ENCODE peak calls at places on chromosome 18, in four cellular contexts. One of them, this sample, is unnamed.

GRCh38 chr18:67402543-67402942 is 114.0 kb downstream of the DSEL start:
- DNase-seq in mesenchymal stem cell: peak
- DNase-seq in IMR-90: peak
- DNase-seq in H1: no peak
- DNase-seq in this sample: no peak

GRCh38 chr18:54716586-54716985 is 111.7 kb upstream of the RAB27B start:
- DNase-seq in mesenchymal stem cell: no peak
- DNase-seq in IMR-90: no peak
- DNase-seq in H1: no peak
- DNase-seq in this sample: no peak

GRCh38 chr18:22398464-22398863 is 19.3 kb downstream of the CTAGE1 start:
- DNase-seq in mesenchymal stem cell: no peak
- DNase-seq in H1: no peak
- DNase-seq in IMR-90: no peak
- DNase-seq in this sample: no peak

GRCh38 chr18:55334875-55335274 is 253.1 kb downstream of the TCF4 start:
- DNase-seq in IMR-90: no peak
- DNase-seq in H1: no peak
- DNase-seq in mesenchymal stem cell: no peak
- DNase-seq in this sample: no peak

GRCh38 chr18:9696701-9697100 is 11.4 kb upstream of the RAB31 start:
- DNase-seq in IMR-90: no peak
- DNase-seq in H1: no peak
- DNase-seq in mesenchymal stem cell: no peak
- DNase-seq in this sample: no peak

GRCh38 chr18:11553098-11553940 is 56.1 kb upstream of the SLC35G4 start:
- DNase-seq in H1: peak
- DNase-seq in IMR-90: peak
- DNase-seq in mesenchymal stem cell: peak
- DNase-seq in this sample: peak

GRCh38 chr18:47809420-47809819 is 121.0 kb downstream of the SMAD2 start:
- DNase-seq in IMR-90: no peak
- DNase-seq in mesenchymal stem cell: no peak
- DNase-seq in H1: no peak
- DNase-seq in this sample: no peak

GRCh38 chr18:36511791-36512352 is 214.4 kb downstream of the FHOD3 start:
- DNase-seq in IMR-90: no peak
- DNase-seq in mesenchymal stem cell: no peak
- DNase-seq in H1: no peak
- DNase-seq in this sample: no peak

GRCh38 chr18:3524706-3525105 is 74.7 kb downstream of the TGIF1 start:
- DNase-seq in IMR-90: no peak
- DNase-seq in mesenchymal stem cell: no peak
- DNase-seq in H1: no peak
- DNase-seq in this sample: no peak

GRCh38 chr18:36130039-36130831 is 536 bp downstream of the ELP2 start:
- DNase-seq in IMR-90: peak
- DNase-seq in mesenchymal stem cell: no peak
- DNase-seq in H1: no peak
- DNase-seq in this sample: peak

GRCh38 chr18:77095356-77096030 is 37.1 kb downstream of the MBP start:
- DNase-seq in H1: no peak
- DNase-seq in IMR-90: no peak
- DNase-seq in mesenchymal stem cell: no peak
- DNase-seq in this sample: no peak

GRCh38 chr18:70430501-70431173 is 141.8 kb downstream of the SOCS6 start:
- DNase-seq in H1: no peak
- DNase-seq in mesenchymal stem cell: no peak
- DNase-seq in IMR-90: no peak
- DNase-seq in this sample: no peak

GRCh38 chr18:8177330-8178016 is 431.8 kb upstream of the RAB12 start:
- DNase-seq in mesenchymal stem cell: peak
- DNase-seq in H1: no peak
- DNase-seq in IMR-90: peak
- DNase-seq in this sample: no peak

GRCh38 chr18:77634495-77634894 is 384.8 kb downstream of the GALR1 start:
- DNase-seq in H1: no peak
- DNase-seq in mesenchymal stem cell: no peak
- DNase-seq in IMR-90: no peak
- DNase-seq in this sample: no peak

GRCh38 chr18:50128506-50129271 is 66.3 kb downstream of the MYO5B start:
- DNase-seq in H1: peak
- DNase-seq in IMR-90: no peak
- DNase-seq in mesenchymal stem cell: no peak
- DNase-seq in this sample: no peak

GRCh38 chr18:73563345-73563744 is 584.3 kb downstream of the FBXO15 start:
- DNase-seq in IMR-90: peak
- DNase-seq in mesenchymal stem cell: no peak
- DNase-seq in H1: no peak
- DNase-seq in this sample: no peak

GRCh38 chr18:75784413-75784812 is 356.9 kb upstream of the SMIM21 start:
- DNase-seq in H1: no peak
- DNase-seq in mesenchymal stem cell: no peak
- DNase-seq in IMR-90: no peak
- DNase-seq in this sample: no peak

GRCh38 chr18:811192-812122 is 585 bp downstream of the YES1 start:
- DNase-seq in H1: peak
- DNase-seq in mesenchymal stem cell: peak
- DNase-seq in IMR-90: peak
- DNase-seq in this sample: peak

GRCh38 chr18:63028380-63028779 is 291.2 kb downstream of the BCL2 start:
- DNase-seq in mesenchymal stem cell: no peak
- DNase-seq in H1: no peak
- DNase-seq in IMR-90: no peak
- DNase-seq in this sample: no peak

GRCh38 chr18:55587341-55588000 is 521 bp downstream of the TCF4 start:
- DNase-seq in mesenchymal stem cell: peak
- DNase-seq in H1: no peak
- DNase-seq in IMR-90: peak
- DNase-seq in this sample: no peak

GRCh38 chr18:70321616-70322015 is 32.8 kb downstream of the SOCS6 start:
- DNase-seq in IMR-90: no peak
- DNase-seq in H1: no peak
- DNase-seq in mesenchymal stem cell: no peak
- DNase-seq in this sample: no peak

GRCh38 chr18:48300463-48300961 is 108.7 kb downstream of the ZBTB7C start:
- DNase-seq in H1: no peak
- DNase-seq in mesenchymal stem cell: no peak
- DNase-seq in IMR-90: no peak
- DNase-seq in this sample: no peak

GRCh38 chr18:50578651-50579050 is 18.8 kb downstream of the MAPK4 start:
- DNase-seq in H1: no peak
- DNase-seq in mesenchymal stem cell: no peak
- DNase-seq in IMR-90: no peak
- DNase-seq in this sample: no peak

GRCh38 chr18:13280066-13280795 is 61.7 kb downstream of the LDLRAD4 start:
- DNase-seq in IMR-90: no peak
- DNase-seq in H1: no peak
- DNase-seq in mesenchymal stem cell: no peak
- DNase-seq in this sample: peak

GRCh38 chr18:10228380-10228779 is 226.1 kb upstream of the APCDD1 start:
- DNase-seq in H1: no peak
- DNase-seq in mesenchymal stem cell: no peak
- DNase-seq in IMR-90: no peak
- DNase-seq in this sample: no peak

GRCh38 chr18:59905686-59906091 is 5.9 kb downstream of the PMAIP1 start:
- DNase-seq in IMR-90: no peak
- DNase-seq in mesenchymal stem cell: peak
- DNase-seq in H1: no peak
- DNase-seq in this sample: no peak
- H3K9ac ChIP-seq in IMR-90: no peak
- H3K9ac ChIP-seq in mesenchymal stem cell: no peak
- H3K9ac ChIP-seq in H1: no peak
- H3K9ac ChIP-seq in this sample: no peak

GRCh38 chr18:34482204-34482603 is 227.9 kb upstream of the DTNA start:
- DNase-seq in mesenchymal stem cell: no peak
- DNase-seq in IMR-90: no peak
- DNase-seq in H1: no peak
- DNase-seq in this sample: no peak

GRCh38 chr18:34483198-34483597 is 226.9 kb upstream of the DTNA start:
- DNase-seq in mesenchymal stem cell: no peak
- DNase-seq in H1: no peak
- DNase-seq in IMR-90: no peak
- DNase-seq in this sample: no peak
- H3K4me2 ChIP-seq in mesenchymal stem cell: no peak
- H3K4me2 ChIP-seq in H1: no peak
- H3K4me2 ChIP-seq in IMR-90: no peak
- H3K4me2 ChIP-seq in this sample: no peak

DNA sequence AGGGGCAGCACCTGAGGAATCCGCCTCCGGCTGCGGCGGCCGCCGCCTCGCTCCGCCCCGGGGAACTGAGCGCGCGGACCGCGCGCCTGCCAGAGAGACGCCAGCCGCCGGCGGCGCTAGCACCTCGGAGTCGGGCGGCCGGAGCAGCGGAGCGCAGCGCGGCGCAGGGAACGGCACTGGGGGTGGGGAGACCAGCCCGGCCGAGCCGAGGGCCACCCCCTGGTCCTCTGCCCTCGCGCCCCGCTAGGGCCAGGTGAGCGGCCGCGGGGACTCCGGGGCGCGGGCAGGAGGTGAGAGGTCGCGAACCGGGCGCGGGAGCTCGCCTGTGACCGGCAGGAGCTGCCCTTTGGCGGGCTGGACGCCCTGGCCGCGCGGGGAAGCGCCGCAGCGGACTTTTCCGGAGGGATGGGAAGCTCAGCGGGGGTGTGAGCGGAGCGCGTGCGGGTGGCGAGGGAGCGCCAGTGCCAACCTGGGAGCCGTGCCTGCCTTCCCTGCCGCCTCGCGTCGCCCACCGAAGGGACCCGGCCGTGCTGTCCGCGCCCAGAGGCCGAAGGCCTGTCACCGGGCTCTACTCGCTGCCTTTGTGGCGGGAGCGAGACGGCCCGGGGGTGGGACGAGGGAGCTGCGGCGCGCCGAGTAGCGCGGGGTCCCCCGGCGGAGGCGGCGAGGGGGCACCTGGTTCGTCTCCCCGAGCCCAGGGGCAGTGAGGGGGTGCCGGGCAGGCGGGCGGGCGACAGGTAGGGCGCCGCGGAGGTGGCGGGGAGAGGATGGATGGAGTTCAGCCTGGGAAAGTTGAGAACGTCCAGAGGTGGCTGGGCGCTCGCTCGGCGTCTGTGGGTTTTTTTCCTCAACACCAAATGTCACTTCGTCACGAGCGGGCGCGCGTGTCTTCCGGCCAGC is at the start of gene GREB1L:
- DNase-seq in IMR-90: no peak
- DNase-seq in H1: peak
- DNase-seq in mesenchymal stem cell: peak
- DNase-seq in this sample: peak
- H2BK5ac ChIP-seq in IMR-90: no peak
- H2BK5ac ChIP-seq in H1: no peak
- H2BK5ac ChIP-seq in mesenchymal stem cell: no peak
- H2BK5ac ChIP-seq in this sample: peak

GRCh38 chr18:58438984-58439311 is 189.9 kb downstream of the ALPK2 start:
- DNase-seq in mesenchymal stem cell: no peak
- DNase-seq in IMR-90: no peak
- DNase-seq in H1: no peak
- DNase-seq in this sample: no peak
- H3K9ac ChIP-seq in mesenchymal stem cell: peak
- H3K9ac ChIP-seq in IMR-90: peak
- H3K9ac ChIP-seq in H1: no peak
- H3K9ac ChIP-seq in this sample: no peak

DNA sequence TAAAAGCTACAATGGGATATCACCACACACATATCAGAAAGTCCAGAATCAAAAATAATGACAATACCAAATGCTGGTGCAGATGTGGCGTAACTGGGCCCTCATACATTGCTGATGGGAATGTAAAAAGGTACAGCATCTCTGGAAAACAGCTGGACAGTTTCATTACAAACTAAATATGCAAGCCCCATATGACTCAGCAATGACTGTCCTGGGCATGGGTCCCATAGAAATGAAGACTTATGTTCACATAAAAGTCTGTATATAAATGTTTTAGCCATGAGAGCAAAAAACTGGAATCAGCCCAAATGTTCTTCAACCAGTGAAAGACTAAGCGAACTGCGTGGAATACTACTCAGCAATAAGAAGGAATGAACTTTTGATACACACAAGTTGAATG is 56.7 kb downstream of the ALPK2 start:
- DNase-seq in H1: no peak
- DNase-seq in mesenchymal stem cell: peak
- DNase-seq in IMR-90: peak
- DNase-seq in this sample: no peak
- H3K4me2 ChIP-seq in H1: no peak
- H3K4me2 ChIP-seq in mesenchymal stem cell: no peak
- H3K4me2 ChIP-seq in IMR-90: no peak
- H3K4me2 ChIP-seq in this sample: no peak

GRCh38 chr18:21141678-21142422 is 30.2 kb upstream of the ROCK1 start:
- DNase-seq in IMR-90: peak
- DNase-seq in mesenchymal stem cell: no peak
- DNase-seq in H1: no peak
- DNase-seq in this sample: no peak

GRCh38 chr18:21146016-21146415 is 34.4 kb upstream of the ROCK1 start:
- DNase-seq in mesenchymal stem cell: no peak
- DNase-seq in H1: no peak
- DNase-seq in IMR-90: peak
- DNase-seq in this sample: no peak

DNA sequence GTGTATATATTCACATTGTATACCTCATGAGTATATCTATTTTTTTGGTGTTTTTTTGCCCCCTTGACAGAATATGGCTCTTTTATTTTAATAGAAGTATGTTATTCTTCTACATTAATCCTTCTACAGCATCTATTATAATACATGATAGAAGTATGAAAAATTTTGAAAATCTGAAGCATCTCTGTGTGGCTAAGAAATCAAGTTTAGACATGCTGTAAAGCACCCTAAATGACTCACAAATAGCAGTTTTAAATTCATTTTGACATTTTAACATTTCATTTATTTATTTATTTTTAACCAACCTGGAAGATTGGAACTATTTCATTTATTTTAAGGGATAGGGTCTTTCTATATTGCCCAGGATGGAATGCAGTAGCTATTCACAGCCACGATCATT is 33.8 kb upstream of the ROCK1 start:
- DNase-seq in IMR-90: no peak
- DNase-seq in mesenchymal stem cell: no peak
- DNase-seq in H1: no peak
- DNase-seq in this sample: no peak
- H2BK5ac ChIP-seq in IMR-90: no peak
- H2BK5ac ChIP-seq in mesenchymal stem cell: no peak
- H2BK5ac ChIP-seq in H1: no peak
- H2BK5ac ChIP-seq in this sample: no peak